ENCODE peak calls at places on chromosomes 1 and 21, in four cellular contexts. One of them, this sample, is unnamed.

GRCh38 chr1:108190686-108191416 is 9.3 kb downstream of the SLC25A24 start:
- DNase-seq in OCI-LY7: peak
- DNase-seq in GM23248: no peak
- DNase-seq in PC-3: peak
- DNase-seq in this sample: no peak

GRCh38 chr1:93749894-93750301 is 68.3 kb upstream of the BCAR3 start:
- DNase-seq in OCI-LY7: peak
- DNase-seq in GM23248: no peak
- DNase-seq in PC-3: peak
- DNase-seq in this sample: no peak

GRCh38 chr1:47938556-47938955 is 58.6 kb downstream of the TRABD2B start:
- DNase-seq in GM23248: no peak
- DNase-seq in OCI-LY7: no peak
- DNase-seq in PC-3: no peak
- DNase-seq in this sample: no peak

GRCh38 chr1:177847843-177848242 is 122.0 kb downstream of the SEC16B start:
- DNase-seq in GM23248: peak
- DNase-seq in OCI-LY7: no peak
- DNase-seq in PC-3: peak
- DNase-seq in this sample: peak

GRCh38 chr1:2258996-2259395 is 30.9 kb downstream of the SKI start:
- DNase-seq in GM23248: no peak
- DNase-seq in PC-3: no peak
- DNase-seq in OCI-LY7: peak
- DNase-seq in this sample: no peak

GRCh38 chr1:207002731-207003146 is 29.8 kb downstream of the C1orf116 start:
- DNase-seq in OCI-LY7: no peak
- DNase-seq in PC-3: peak
- DNase-seq in GM23248: no peak
- DNase-seq in this sample: peak

GRCh38 chr1:43821471-43821870 is 112.1 kb upstream of the ARTN start:
- DNase-seq in OCI-LY7: no peak
- DNase-seq in PC-3: peak
- DNase-seq in GM23248: no peak
- DNase-seq in this sample: no peak

GRCh38 chr1:3569436-3569835 is 41.9 kb downstream of the MEGF6 start:
- DNase-seq in OCI-LY7: no peak
- DNase-seq in PC-3: no peak
- DNase-seq in GM23248: no peak
- DNase-seq in this sample: no peak

GRCh38 chr1:108962681-108963051 is 618 bp downstream of the CLCC1 start:
- DNase-seq in GM23248: peak
- DNase-seq in PC-3: peak
- DNase-seq in OCI-LY7: peak
- DNase-seq in this sample: no peak

GRCh38 chr1:212153635-212154034 is 118.1 kb downstream of the DTL start:
- DNase-seq in OCI-LY7: no peak
- DNase-seq in PC-3: no peak
- DNase-seq in GM23248: no peak
- DNase-seq in this sample: no peak

GRCh38 chr1:93631626-93632365 is 49.8 kb downstream of the BCAR3 start:
- DNase-seq in OCI-LY7: peak
- DNase-seq in GM23248: no peak
- DNase-seq in PC-3: no peak
- DNase-seq in this sample: no peak

GRCh38 chr1:234599617-234600417 is 10.2 kb downstream of the IRF2BP2 start:
- DNase-seq in OCI-LY7: peak
- DNase-seq in PC-3: peak
- DNase-seq in GM23248: peak
- DNase-seq in this sample: peak

GRCh38 chr1:3171761-3172160 is 102.8 kb downstream of the PRDM16 start:
- DNase-seq in PC-3: no peak
- DNase-seq in GM23248: no peak
- DNase-seq in OCI-LY7: no peak
- DNase-seq in this sample: no peak

GRCh38 chr1:154955039-154955717 is 721 bp downstream of the PBXIP1 start:
- DNase-seq in OCI-LY7: peak
- DNase-seq in PC-3: no peak
- DNase-seq in GM23248: peak
- DNase-seq in this sample: peak

GRCh38 chr21:44802396-44803153 is 955 bp upstream of the UBE2G2 start:
- DNase-seq in GM23248: peak
- DNase-seq in OCI-LY7: peak
- DNase-seq in PC-3: peak
- DNase-seq in this sample: peak

GRCh38 chr1:115768549-115768948 is at the start of gene CASQ2:
- DNase-seq in PC-3: no peak
- DNase-seq in GM23248: no peak
- DNase-seq in OCI-LY7: no peak
- DNase-seq in this sample: no peak

GRCh38 chr1:161420763-161421455 is 53.2 kb upstream of the CFAP126 start:
- DNase-seq in PC-3: no peak
- DNase-seq in OCI-LY7: peak
- DNase-seq in GM23248: no peak
- DNase-seq in this sample: peak

GRCh38 chr1:216178266-216178665 is 245.0 kb downstream of the USH2A start:
- DNase-seq in GM23248: no peak
- DNase-seq in OCI-LY7: no peak
- DNase-seq in PC-3: no peak
- DNase-seq in this sample: peak

GRCh38 chr1:909861-910310 is 13.8 kb upstream of the SAMD11 start:
- DNase-seq in PC-3: no peak
- DNase-seq in OCI-LY7: no peak
- DNase-seq in GM23248: peak
- DNase-seq in this sample: no peak

GRCh38 chr1:56788102-56788501 is 31.1 kb downstream of the FYB2 start:
- DNase-seq in OCI-LY7: no peak
- DNase-seq in GM23248: no peak
- DNase-seq in PC-3: no peak
- DNase-seq in this sample: no peak

GRCh38 chr1:2335721-2336475 is 55.5 kb downstream of the MORN1 start:
- DNase-seq in GM23248: no peak
- DNase-seq in OCI-LY7: no peak
- DNase-seq in PC-3: no peak
- DNase-seq in this sample: no peak

GRCh38 chr1:212630159-212630900 is 21.8 kb downstream of the ATF3 start:
- DNase-seq in PC-3: peak
- DNase-seq in GM23248: peak
- DNase-seq in OCI-LY7: peak
- DNase-seq in this sample: peak

DNA sequence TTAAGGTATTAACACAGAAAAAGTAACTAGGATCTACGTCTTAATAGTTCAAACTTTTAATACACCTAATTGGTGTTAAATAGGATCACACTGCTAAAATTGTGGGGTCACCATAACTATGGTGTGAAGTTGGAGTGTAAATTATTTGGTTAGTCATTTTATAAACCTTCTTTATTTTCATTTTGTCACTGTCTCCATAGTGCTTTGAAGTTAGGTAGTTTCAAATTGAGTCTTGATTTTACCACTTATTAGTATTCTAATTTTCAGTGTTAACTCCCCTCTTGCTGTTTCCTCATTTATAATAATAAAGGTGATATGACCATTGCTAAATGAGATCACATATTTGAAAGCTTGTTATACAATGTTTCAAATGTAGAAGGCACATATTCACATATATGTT is 738.1 kb upstream of the CHRM3 start:
- DNase-seq in GM23248: no peak
- DNase-seq in PC-3: no peak
- DNase-seq in OCI-LY7: no peak
- DNase-seq in this sample: no peak
- H2AFZ ChIP-seq in GM23248: peak
- H2AFZ ChIP-seq in PC-3: no peak
- H2AFZ ChIP-seq in OCI-LY7: no peak
- H2AFZ ChIP-seq in this sample: no peak

GRCh38 chr1:226882187-226882586 is 11.8 kb downstream of the PSEN2 start:
- DNase-seq in GM23248: no peak
- DNase-seq in PC-3: no peak
- DNase-seq in OCI-LY7: no peak
- DNase-seq in this sample: no peak
- H2AFZ ChIP-seq in GM23248: no peak
- H2AFZ ChIP-seq in PC-3: no peak
- H2AFZ ChIP-seq in OCI-LY7: peak
- H2AFZ ChIP-seq in this sample: no peak

GRCh38 chr1:244964112-244964971 is 100.0 kb upstream of the HNRNPU start:
- DNase-seq in GM23248: peak
- DNase-seq in OCI-LY7: no peak
- DNase-seq in PC-3: peak
- DNase-seq in this sample: peak
- H2AFZ ChIP-seq in GM23248: peak
- H2AFZ ChIP-seq in OCI-LY7: no peak
- H2AFZ ChIP-seq in PC-3: peak
- H2AFZ ChIP-seq in this sample: peak

GRCh38 chr1:53738205-53739108 is 507 bp downstream of the GLIS1 start:
- DNase-seq in OCI-LY7: no peak
- DNase-seq in GM23248: peak
- DNase-seq in PC-3: no peak
- DNase-seq in this sample: peak
- H2AFZ ChIP-seq in OCI-LY7: no peak
- H2AFZ ChIP-seq in GM23248: peak
- H2AFZ ChIP-seq in PC-3: peak
- H2AFZ ChIP-seq in this sample: peak

GRCh38 chr1:221824909-221825308 is 83.0 kb upstream of the DUSP10 start:
- DNase-seq in OCI-LY7: no peak
- DNase-seq in GM23248: no peak
- DNase-seq in PC-3: no peak
- DNase-seq in this sample: no peak
- H2AFZ ChIP-seq in OCI-LY7: no peak
- H2AFZ ChIP-seq in GM23248: no peak
- H2AFZ ChIP-seq in PC-3: no peak
- H2AFZ ChIP-seq in this sample: no peak

DNA sequence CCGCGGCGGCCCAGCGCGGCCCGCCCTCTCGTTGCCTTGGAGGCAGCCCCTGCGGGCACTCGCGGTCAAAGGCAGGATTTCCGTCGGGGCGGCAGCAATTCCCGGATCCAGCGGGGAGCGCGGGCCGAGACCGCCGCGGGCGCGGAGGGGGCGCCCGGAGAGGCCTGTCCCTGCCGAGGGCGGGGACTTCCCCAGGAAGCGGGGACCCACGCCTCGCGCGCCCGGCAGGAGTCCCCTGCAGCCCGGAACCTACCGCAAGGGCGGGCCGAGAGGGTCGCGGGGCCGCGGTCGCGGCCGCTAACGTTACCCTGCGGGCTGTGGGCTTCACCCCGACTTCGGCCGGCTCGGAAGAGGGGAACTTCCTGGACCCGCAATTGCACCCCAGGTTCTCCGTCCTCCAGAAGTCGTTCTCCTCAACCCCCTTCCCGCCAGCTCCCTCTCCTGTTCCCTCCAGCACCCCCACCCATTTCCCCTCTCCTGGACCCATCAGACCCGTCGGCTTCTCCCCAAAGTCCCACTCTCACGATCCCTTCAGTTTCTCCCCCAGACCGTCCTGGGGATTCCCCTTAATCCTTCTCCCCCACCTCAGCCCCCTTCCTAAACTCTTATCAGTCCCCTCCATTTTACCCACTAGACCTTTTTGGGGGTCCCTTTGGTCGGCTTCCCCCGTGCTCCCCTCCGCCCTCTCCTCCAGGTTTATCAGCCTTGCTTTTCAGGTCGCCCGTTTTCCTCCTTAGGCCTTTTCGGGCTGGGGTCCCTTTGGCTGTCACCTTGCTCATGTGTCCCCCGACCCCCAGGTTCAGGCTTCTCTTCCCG is 611 bp downstream of the FGR start:
- DNase-seq in GM23248: peak
- DNase-seq in OCI-LY7: no peak
- DNase-seq in PC-3: no peak
- DNase-seq in this sample: no peak
- H2AFZ ChIP-seq in GM23248: peak
- H2AFZ ChIP-seq in OCI-LY7: no peak
- H2AFZ ChIP-seq in PC-3: no peak
- H2AFZ ChIP-seq in this sample: peak

DNA sequence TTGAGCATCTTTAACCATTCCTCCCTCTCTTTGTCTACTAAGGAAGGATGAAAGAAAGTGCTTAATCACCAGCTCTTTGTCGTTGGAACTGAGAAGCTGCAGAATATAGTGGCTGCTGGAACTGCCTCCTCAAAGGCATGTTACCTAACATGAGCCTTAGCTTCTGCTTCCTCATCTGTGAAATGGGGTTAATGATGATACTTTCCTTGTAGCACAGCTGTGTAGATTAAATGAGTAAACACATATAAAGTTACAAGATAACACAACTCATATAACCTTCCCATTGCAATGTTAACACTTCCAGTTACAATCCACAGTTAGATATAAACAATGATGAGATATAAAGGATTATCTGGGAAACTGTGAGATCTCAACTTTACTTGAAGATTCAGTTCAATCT is 48.4 kb upstream of the ZNF326 start:
- DNase-seq in OCI-LY7: no peak
- DNase-seq in PC-3: no peak
- DNase-seq in GM23248: no peak
- DNase-seq in this sample: no peak
- H2AFZ ChIP-seq in OCI-LY7: no peak
- H2AFZ ChIP-seq in PC-3: no peak
- H2AFZ ChIP-seq in GM23248: no peak
- H2AFZ ChIP-seq in this sample: no peak

DNA sequence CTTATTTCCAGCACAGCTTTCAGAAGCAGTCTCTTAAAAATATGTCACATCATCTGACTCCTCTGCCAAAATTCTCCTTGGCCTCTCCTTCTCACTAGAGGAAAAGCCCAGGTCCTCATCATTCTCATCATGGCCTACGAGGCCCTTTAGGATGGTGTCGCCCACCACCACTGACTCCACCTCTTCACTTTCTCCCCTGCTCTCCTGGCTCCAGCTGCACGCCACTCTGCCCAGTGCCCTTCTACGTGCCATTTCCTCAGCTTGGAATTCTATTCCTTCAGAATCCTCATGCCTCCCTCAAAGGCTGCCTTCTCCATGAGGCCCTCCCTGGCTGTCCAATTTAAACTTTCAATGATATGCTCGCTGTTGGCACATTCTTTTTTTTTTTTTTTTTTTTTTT is 25.3 kb upstream of the BTG2 start:
- DNase-seq in OCI-LY7: no peak
- DNase-seq in GM23248: no peak
- DNase-seq in PC-3: no peak
- DNase-seq in this sample: no peak
- H2AFZ ChIP-seq in OCI-LY7: no peak
- H2AFZ ChIP-seq in GM23248: no peak
- H2AFZ ChIP-seq in PC-3: no peak
- H2AFZ ChIP-seq in this sample: no peak

GRCh38 chr1:9909222-9910046 is 635 bp downstream of the CTNNBIP1 start:
- DNase-seq in GM23248: peak
- DNase-seq in OCI-LY7: peak
- DNase-seq in PC-3: peak
- DNase-seq in this sample: peak
- H2AFZ ChIP-seq in GM23248: peak
- H2AFZ ChIP-seq in OCI-LY7: peak
- H2AFZ ChIP-seq in PC-3: peak
- H2AFZ ChIP-seq in this sample: peak

This sample was measured in fibroblast of lung.